ENCODE peak calls at places on chromosomes 6 and 20, in nine cellular contexts. L, X, G, R, T, U, W, E and Y are unnamed samples.

GRCh38 chr6:73341335-73341734 is 12.7 kb downstream of the DPPA5 start:
- DNase-seq in T (no peak), R (no peak), X (no peak), G (no peak), L (no peak), U (no peak), W (no peak), E (no peak), Y (no peak)

GRCh38 chr20:16260911-16261310 is 312.3 kb downstream of the KIF16B start:
- DNase-seq in L (no peak), E (peak; percentile 61), U (no peak), W (no peak), T (peak; percentile 15), R (no peak), G (no peak), X (no peak), Y (no peak)

GRCh38 chr6:122014961-122015360 is 384.5 kb upstream of the HSF2 start:
- DNase-seq in L (no peak), G (no peak), X (no peak), U (no peak), R (no peak), W (no peak), E (no peak), T (peak; percentile 90), Y (no peak)

GRCh38 chr20:14264869-14265268 is 72.5 kb downstream of the FLRT3 start:
- DNase-seq in E (peak; percentile 53), X (no peak), L (no peak), W (no peak), T (peak; percentile 21), R (no peak), U (no peak), G (peak; percentile 38), Y (no peak)

GRCh38 chr6:26032387-26033131 is 54.7 kb upstream of the HFE start:
- DNase-seq in E (peak; percentile 52), T (peak; percentile 78), U (peak; percentile 34), X (no peak), W (no peak), R (peak; percentile 74), L (no peak), G (peak; percentile 73), Y (no peak)

GRCh38 chr6:35015996-35016395 is 125.1 kb downstream of the TCP11 start:
- DNase-seq in E (no peak), W (no peak), X (no peak), G (no peak), U (peak; percentile 51), T (peak; percentile 20), L (no peak), R (no peak), Y (no peak)

GRCh38 chr6:112433457-112433856 is 86.3 kb downstream of the RFPL4B start:
- DNase-seq in L (no peak), T (no peak), W (no peak), G (no peak), R (no peak), X (no peak), U (no peak), E (peak; percentile 35), Y (no peak)

GRCh38 chr20:34549291-34549928 is 9.1 kb upstream of the MAP1LC3A start:
- DNase-seq in X (no peak), E (peak; percentile 39), G (peak; percentile 65), W (no peak), T (peak; percentile 16), U (no peak), L (no peak), R (peak; percentile 38), Y (no peak)

GRCh38 chr6:39322306-39322850 is at the start of gene KCNK16:
- DNase-seq in X (no peak), R (no peak), L (no peak), T (no peak), W (no peak), U (no peak), G (no peak), E (no peak), Y (no peak)

DNA sequence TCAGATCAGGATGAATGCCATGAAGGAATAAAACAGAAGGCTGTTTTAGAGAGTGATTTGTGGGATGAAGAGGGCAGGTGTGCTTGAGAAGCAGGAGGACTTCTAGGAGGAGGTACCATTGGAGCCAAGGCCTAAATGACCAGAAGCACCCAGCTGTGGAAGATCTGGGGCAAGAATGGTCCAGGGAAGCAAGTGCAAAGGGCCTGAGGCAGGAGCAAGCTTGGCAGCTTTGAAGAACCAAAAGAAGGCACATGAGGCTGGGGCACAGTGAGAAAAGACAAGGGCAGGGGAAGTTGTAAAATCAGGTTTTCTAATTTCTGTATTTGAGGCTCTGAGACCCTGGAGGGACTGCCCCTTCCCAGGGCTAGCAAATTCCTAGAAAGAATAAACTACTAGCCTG is 9.8 kb downstream of the SLC13A3 start:
- DNase-seq in R (no peak), L (no peak), U (no peak), W (no peak), T (no peak), X (no peak), G (no peak), E (no peak), Y (no peak)
- H3K4me3 ChIP-seq in R (no peak overlapping the region), L (no peak overlapping the region), U (no peak overlapping the region), W (no peak overlapping the region), T (no peak overlapping the region), X (no peak overlapping the region), G (no peak overlapping the region), E (no peak overlapping the region), Y (no peak overlapping the region)

DNA sequence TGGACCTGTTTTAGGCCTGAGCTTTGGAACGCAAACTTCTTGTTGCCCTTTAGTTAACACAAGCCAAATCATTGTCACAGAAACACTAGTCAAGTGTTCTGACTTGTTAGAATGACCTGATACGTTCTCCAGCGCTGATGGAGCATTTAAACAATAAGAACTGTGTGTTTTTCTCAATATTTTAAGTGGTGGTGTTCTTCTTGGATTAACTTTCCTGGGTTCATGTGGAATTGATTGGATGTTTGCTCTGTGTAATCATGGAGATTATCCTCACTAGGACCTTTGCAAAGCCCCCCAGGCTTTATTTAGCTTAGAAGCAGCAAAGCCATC is 1.6 kb downstream of the LRRC1 start:
- DNase-seq in R (no peak), W (no peak), X (no peak), U (no peak), G (no peak), T (no peak), E (no peak), L (no peak), Y (no peak)
- H3K27ac ChIP-seq in R (no peak overlapping the region), W (peak overlapping the region; percentile 72), X (peak overlapping the region; percentile 69), U (no peak overlapping the region), G (no peak overlapping the region), T (no peak overlapping the region), E (peak overlapping the region; percentile 23), L (no peak overlapping the region), Y (peak overlapping the region; percentile 85)

GRCh38 chr20:63890616-63891015 is 4.3 kb upstream of the DNAJC5 start:
- DNase-seq in X (no peak), G (no peak), T (no peak), U (no peak), E (no peak), L (no peak), W (no peak), R (no peak), Y (no peak)

GRCh38 chr20:63890201-63890576 is 4.7 kb upstream of the DNAJC5 start:
- DNase-seq in L (no peak), E (no peak), U (no peak), T (no peak), R (no peak), G (no peak), X (no peak), W (no peak), Y (no peak)

GRCh38 chr20:63892402-63892801 is 2.5 kb upstream of the DNAJC5 start:
- DNase-seq in T (no peak), L (no peak), E (no peak), X (no peak), U (no peak), G (no peak), W (no peak), R (no peak), Y (no peak)

GRCh38 chr20:63889241-63890200 is 5.4 kb upstream of the DNAJC5 start:
- DNase-seq in L (no peak), U (no peak), W (no peak), E (peak; percentile 63), T (no peak), R (no peak), X (no peak), G (no peak), Y (no peak)

DNA sequence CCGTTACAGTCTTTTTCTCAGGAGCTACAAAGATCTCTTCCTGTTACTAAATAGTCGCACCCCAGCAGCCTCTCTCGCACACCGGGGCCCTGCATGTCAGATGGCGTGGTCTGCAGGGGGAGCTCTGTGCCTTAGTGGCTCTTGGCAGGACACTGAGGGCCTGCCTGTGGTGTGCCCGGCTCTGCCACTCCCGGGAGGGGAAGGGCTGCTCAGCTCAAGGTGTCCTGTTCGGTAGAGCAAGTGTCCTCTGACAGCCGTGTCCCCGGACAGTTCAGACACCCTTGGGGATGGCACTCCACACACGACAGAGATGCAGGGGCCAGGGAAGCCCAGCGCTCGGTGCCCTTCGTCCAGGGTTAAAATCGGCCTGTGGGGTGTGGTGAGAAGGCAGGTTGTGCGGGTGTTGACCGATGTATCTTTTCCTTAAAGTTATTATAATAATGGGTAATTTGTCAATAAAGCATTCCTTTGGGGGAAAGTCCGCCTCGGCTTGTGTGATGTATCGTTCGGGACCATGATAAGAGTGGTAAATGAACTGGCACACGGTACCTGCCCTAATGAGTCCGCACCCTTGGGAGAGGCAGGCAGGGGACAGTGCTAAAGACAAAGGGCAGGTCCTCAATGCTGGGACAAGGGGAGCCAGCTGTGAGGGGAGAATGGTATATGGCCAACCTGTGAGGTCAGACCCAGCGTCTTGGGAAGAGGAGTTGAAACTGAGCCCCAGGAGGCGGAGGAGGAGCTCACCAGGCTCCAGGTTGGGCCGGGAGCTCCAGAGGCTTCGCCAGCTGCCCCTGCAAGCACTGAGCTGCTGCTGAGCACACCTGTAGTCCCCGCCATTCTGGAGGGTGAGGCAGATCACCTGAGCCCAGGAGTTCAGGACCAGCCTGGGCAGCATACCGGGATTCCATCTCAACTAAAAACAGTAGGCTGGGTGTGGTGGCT is 3.6 kb upstream of the DNAJC5 start:
- DNase-seq in R (no peak), E (no peak), W (no peak), T (no peak), X (peak; percentile 81), L (no peak), G (no peak), U (no peak), Y (no peak)
- H3K4me1 ChIP-seq in R (peaks cover 8% of the 10 kb centered on the region), E (peaks cover 24% of the 10 kb centered on the region), W (peaks cover 7% of the 10 kb centered on the region), T (peaks cover under 1% of the 10 kb centered on the region), X (peaks cover 23% of the 10 kb centered on the region), L (peaks cover 9% of the 10 kb centered on the region), G (peaks cover 4% of the 10 kb centered on the region), U (peaks cover 8% of the 10 kb centered on the region), Y (peaks cover 14% of the 10 kb centered on the region)

GRCh38 chr6:37482356-37483292 is 17.1 kb downstream of the CCDC167 start:
- DNase-seq in R (no peak), T (no peak), U (no peak), W (no peak), X (peak; percentile 29), L (no peak), E (no peak), G (no peak), Y (no peak)

GRCh38 chr6:37481793-37482192 is 17.9 kb downstream of the CCDC167 start:
- DNase-seq in L (peak; percentile 42), W (no peak), E (no peak), X (peak; percentile 29), T (no peak), R (no peak), G (no peak), U (no peak), Y (no peak)

GRCh38 chr6:37484786-37485170 is 14.9 kb downstream of the CCDC167 start:
- DNase-seq in W (no peak), X (no peak), G (no peak), E (no peak), T (no peak), U (no peak), L (no peak), R (no peak), Y (no peak)

GRCh38 chr6:37483917-37484785 is 15.5 kb downstream of the CCDC167 start:
- DNase-seq in U (peak; percentile 69), L (peak; percentile 53), T (peak; percentile 25), E (peak; percentile 56), W (peak; percentile 78), X (peak; percentile 52), R (peak; percentile 61), G (peak; percentile 26), Y (no peak)

GRCh38 chr6:37483502-37483901 is 16.2 kb downstream of the CCDC167 start:
- DNase-seq in R (no peak), W (no peak), X (peak; percentile 19), E (peak; percentile 33), L (no peak), G (no peak), U (no peak), T (no peak), Y (no peak)
- H3K4me3 ChIP-seq in R (no peak overlapping the region), W (no peak overlapping the region), X (no peak overlapping the region), E (no peak overlapping the region), L (no peak overlapping the region), G (no peak overlapping the region), U (no peak overlapping the region), T (no peak overlapping the region), Y (no peak overlapping the region)